ENCODE peak calls at places on chromosomes 13 and 19, in ten cellular contexts. Q, K, V, U, A, X, P, Y, I and F are unnamed samples.

GRCh38 chr19:18233224-18233825 is 7.1 kb upstream of the PDE4C start:
- DNase-seq in I (peak), Q (no peak), U (peak), V (no peak), Y (no peak), X (peak), K (peak), A (no peak), P (no peak), F (peak)

GRCh38 chr19:40802300-40803169 is 3.5 kb downstream of the EGLN2 start:
- DNase-seq in Y (peak), U (no peak), I (peak), V (no peak), P (no peak), K (peak), X (no peak), A (peak), Q (no peak), F (peak)

GRCh38 chr13:106561551-106562170 is 6.3 kb downstream of the ARGLU1 start:
- DNase-seq in I (no peak), Y (no peak), P (no peak), X (peak), Q (no peak), V (no peak), A (no peak), U (peak), K (no peak), F (no peak)

GRCh38 chr13:74871671-74872070 is 610.3 kb downstream of the TBC1D4 start:
- DNase-seq in X (peak), V (no peak), I (no peak), Y (no peak), P (no peak), A (no peak), Q (no peak), U (no peak), K (no peak), F (no peak)

GRCh38 chr13:24502567-24503375 is 9.8 kb downstream of the PARP4 start:
- DNase-seq in V (no peak), X (peak), A (no peak), P (no peak), Y (no peak), I (no peak), K (no peak), Q (no peak), U (no peak), F (no peak)

GRCh38 chr19:7970716-7971448 is 27.4 kb upstream of the TIMM44 start:
- DNase-seq in V (no peak), K (peak), Y (no peak), Q (no peak), A (no peak), U (peak), I (peak), P (peak), X (peak), F (no peak)

GRCh38 chr19:13689050-13689449 is 75.3 kb upstream of the MRI1 start:
- DNase-seq in V (no peak), X (peak), Q (no peak), U (no peak), A (no peak), Y (no peak), I (no peak), P (no peak), K (peak), F (no peak)

GRCh38 chr19:2374808-2375207 is 14.7 kb downstream of the TMPRSS9 start:
- DNase-seq in A (no peak), Q (no peak), P (no peak), I (no peak), X (no peak), K (no peak), U (no peak), V (no peak), Y (no peak), F (no peak)

GRCh38 chr19:40705362-40705651 is 11.4 kb downstream of the COQ8B start:
- DNase-seq in A (no peak), Q (no peak), P (no peak), K (no peak), V (no peak), X (no peak), I (no peak), U (no peak), Y (no peak), F (no peak)

GRCh38 chr13:38606697-38607096 is 80.2 kb upstream of the FREM2 start:
- DNase-seq in Q (no peak), U (no peak), P (no peak), K (no peak), A (no peak), V (no peak), Y (no peak), I (no peak), X (no peak), F (no peak)

GRCh38 chr19:47572635-47573034 is 313 bp downstream of the ZNF541 start:
- DNase-seq in U (no peak), X (no peak), K (no peak), Q (no peak), I (no peak), V (no peak), Y (no peak), P (no peak), A (no peak), F (no peak)

GRCh38 chr13:41577437-41577836 is 120.1 kb downstream of the RGCC start:
- DNase-seq in Q (no peak), K (no peak), P (no peak), A (no peak), U (no peak), X (no peak), I (peak), V (no peak), Y (peak), F (no peak)

GRCh38 chr19:18193388-18194207 is 580 bp downstream of the MPV17L2 start:
- DNase-seq in I (no peak), U (no peak), Q (no peak), P (no peak), X (peak), A (no peak), V (no peak), Y (peak), K (peak), F (peak)

GRCh38 chr13:24851546-24851945 is 87.6 kb downstream of the RNF17 start:
- DNase-seq in P (no peak), A (no peak), Q (no peak), X (no peak), V (no peak), K (no peak), Y (no peak), I (no peak), U (no peak), F (no peak)

GRCh38 chr19:1173160-1173844 is 766 bp downstream of the SBNO2 start:
- DNase-seq in K (peak), P (no peak), Y (peak), A (peak), I (peak), Q (no peak), X (no peak), U (no peak), V (no peak), F (no peak)

GRCh38 chr19:8324186-8325050 is 3.1 kb downstream of the RPS28 start:
- DNase-seq in X (no peak), I (no peak), U (no peak), Y (no peak), K (no peak), Q (no peak), P (no peak), V (no peak), A (no peak), F (no peak)

GRCh38 chr19:18168673-18169381 is 4.8 kb upstream of the IFI30 start:
- DNase-seq in Y (no peak), V (no peak), I (no peak), U (no peak), K (no peak), Q (no peak), X (no peak), P (no peak), A (no peak), F (no peak)

GRCh38 chr13:75870397-75870801 is 234.3 kb downstream of the LMO7 start:
- DNase-seq in K (peak), P (no peak), Q (peak), X (peak), I (peak), A (no peak), Y (no peak), U (no peak), V (no peak), F (no peak)

GRCh38 chr13:112583592-112584277 is 4.2 kb downstream of the TUBGCP3 start:
- DNase-seq in A (no peak), Q (no peak), P (no peak), Y (no peak), V (peak), K (no peak), I (peak), X (no peak), U (no peak), F (peak)

GRCh38 chr13:29924482-29924884 is 74.1 kb upstream of the UBL3 start:
- DNase-seq in A (no peak), K (no peak), V (no peak), Q (no peak), X (no peak), U (no peak), Y (no peak), P (no peak), I (no peak), F (no peak)

GRCh38 chr13:37074703-37075102 is 15.2 kb upstream of the SUPT20H start:
- DNase-seq in Y (no peak), A (no peak), K (no peak), V (no peak), I (no peak), X (peak), P (no peak), U (no peak), Q (no peak), F (no peak)

GRCh38 chr13:50129923-50130685 is 114.9 kb downstream of the KCNRG start:
- DNase-seq in K (no peak), Q (no peak), A (no peak), V (peak), X (no peak), Y (peak), U (no peak), I (no peak), P (no peak), F (peak)

GRCh38 chr13:113029487-113030258 is 60.7 kb downstream of the MCF2L start:
- DNase-seq in X (peak), V (no peak), A (no peak), I (peak), P (no peak), Y (no peak), U (peak), K (peak), Q (no peak), F (no peak)

GRCh38 chr13:61029064-61029463 is 386.6 kb downstream of the PCDH20 start:
- DNase-seq in P (no peak), Q (no peak), X (no peak), U (no peak), V (no peak), I (no peak), A (no peak), Y (no peak), K (no peak), F (no peak)

GRCh38 chr13:99190147-99190985 is 10.3 kb upstream of the UBAC2 start:
- DNase-seq in P (no peak), V (no peak), A (no peak), U (no peak), Q (no peak), I (no peak), X (no peak), Y (no peak), K (no peak), F (no peak)
- TF ChIP-seq POLR2AphosphoS5 in P (no peak), V (no peak), A (peak), U (no peak), Q (no peak), I (no peak), X (no peak), Y (no peak), K (no peak), F (no peak)

GRCh38 chr19:12665281-12665573 is 1.3 kb downstream of the MAN2B1 start:
- DNase-seq in I (peak), Y (no peak), P (no peak), Q (no peak), V (no peak), X (no peak), K (no peak), U (peak), A (no peak), F (peak)
- TF ChIP-seq POLR2AphosphoS5 in I (peak), Y (no peak), P (no peak), Q (no peak), V (no peak), X (no peak), K (no peak), U (peak), A (no peak), F (no peak)

GRCh38 chr19:20035935-20036334 is 3.4 kb downstream of the ZNF682 start:
- DNase-seq in X (no peak), U (no peak), V (no peak), Q (no peak), K (no peak), A (no peak), Y (no peak), I (no peak), P (no peak), F (no peak)
- TF ChIP-seq POLR2AphosphoS5 in X (no peak), U (no peak), V (no peak), Q (no peak), K (no peak), A (no peak), Y (no peak), I (no peak), P (no peak), F (no peak)

GRCh38 chr13:99566125-99567083 is 65.1 kb downstream of the TM9SF2 start:
- DNase-seq in Y (no peak), A (no peak), Q (no peak), X (no peak), K (no peak), U (peak), V (no peak), I (no peak), P (no peak), F (no peak)
- TF ChIP-seq POLR2AphosphoS5 in Y (no peak), A (no peak), Q (no peak), X (no peak), K (no peak), U (no peak), V (no peak), I (peak), P (no peak), F (no peak)

GRCh38 chr13:90591927-90592268 is 755.6 kb upstream of the MIR17HG start:
- DNase-seq in Q (no peak), I (no peak), X (no peak), Y (no peak), V (no peak), A (no peak), K (no peak), U (no peak), P (no peak), F (no peak)

GRCh38 chr13:90594694-90595093 is 752.8 kb upstream of the MIR17HG start:
- DNase-seq in K (no peak), I (no peak), X (no peak), A (no peak), P (no peak), Y (no peak), U (no peak), V (no peak), Q (no peak), F (no peak)

GRCh38 chr13:90591260-90591926 is 756.1 kb upstream of the MIR17HG start:
- DNase-seq in V (no peak), I (no peak), U (no peak), X (no peak), K (no peak), Q (no peak), P (no peak), A (no peak), Y (no peak), F (no peak)

DNA sequence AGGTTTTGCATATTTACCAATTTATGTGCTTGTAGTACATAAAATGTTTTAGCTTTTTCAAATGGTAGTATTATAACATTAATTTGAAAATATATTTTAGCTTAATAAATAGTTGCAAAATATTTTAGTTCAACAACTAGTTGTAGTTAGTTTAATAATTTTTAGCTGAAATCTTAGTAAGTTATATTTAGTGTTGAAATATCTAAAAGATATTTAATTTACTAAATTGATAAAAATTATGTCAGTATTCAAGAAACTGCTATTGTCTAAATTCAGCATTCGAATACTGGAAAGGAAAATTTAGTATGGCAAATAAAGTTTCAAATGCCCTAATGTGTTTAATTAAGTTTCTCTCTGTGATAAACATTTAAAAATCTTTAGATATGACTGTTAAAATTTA is 754.5 kb upstream of the MIR17HG start:
- DNase-seq in I (no peak), P (no peak), U (no peak), V (no peak), Y (no peak), K (no peak), A (no peak), X (no peak), Q (no peak), F (no peak)
- TF ChIP-seq POLR2AphosphoS5 in I (no peak), P (no peak), U (no peak), V (no peak), Y (no peak), K (no peak), A (no peak), X (no peak), Q (no peak), F (no peak)

DNA sequence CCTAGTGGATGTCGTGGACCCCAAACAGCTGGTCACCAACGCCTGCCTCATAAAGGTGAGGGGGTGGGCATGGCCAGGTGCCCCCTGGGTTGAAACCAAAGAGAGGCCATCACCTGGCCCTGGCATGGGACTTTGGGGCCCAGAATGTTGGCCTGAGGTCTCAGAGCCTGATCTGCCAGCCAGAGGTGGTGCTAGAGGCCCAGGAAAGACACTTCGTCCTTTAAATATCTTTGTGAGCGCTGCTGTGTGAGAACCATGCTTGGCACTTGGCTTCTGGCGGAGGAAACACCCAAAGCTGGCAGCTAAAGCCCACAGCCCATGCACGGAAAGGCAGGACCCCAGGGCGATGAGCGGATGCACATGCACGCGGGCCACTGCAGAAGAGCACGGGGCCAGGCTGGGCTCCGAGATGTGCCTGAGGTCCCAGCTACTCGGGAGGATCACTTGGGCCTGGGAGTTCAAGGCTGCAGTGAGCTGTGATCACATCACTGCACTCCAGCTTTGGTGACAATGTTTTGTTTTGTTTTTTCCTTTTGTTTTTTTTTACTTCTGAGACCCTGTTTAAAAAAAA is 4.3 kb upstream of the ADM5 start:
- DNase-seq in I (no peak), X (no peak), K (no peak), A (no peak), P (no peak), V (no peak), U (no peak), Y (no peak), Q (no peak), F (peak)
- TF ChIP-seq POLR2AphosphoS5 in I (no peak), X (no peak), K (no peak), A (no peak), P (no peak), V (no peak), U (peak), Y (no peak), Q (no peak), F (no peak)

DNA sequence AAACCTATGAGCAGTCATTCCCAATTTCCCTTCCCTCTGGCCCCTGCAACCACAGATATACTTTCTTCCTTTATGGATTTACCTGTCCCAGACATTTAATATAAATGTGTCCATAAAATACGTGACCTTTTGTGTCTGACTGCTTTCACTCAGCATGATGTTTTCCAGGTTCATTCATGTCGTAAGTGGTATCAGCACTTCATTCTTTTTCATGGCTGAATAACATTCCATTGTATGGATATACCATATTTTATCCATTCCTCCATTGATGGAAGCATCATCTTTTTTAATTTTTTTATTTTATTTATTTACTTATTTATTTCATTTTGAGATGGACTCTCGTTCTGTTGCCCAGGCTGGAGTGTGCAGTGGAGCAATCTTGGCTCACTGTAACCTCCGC is 8.0 kb upstream of the PPP6R1 start:
- DNase-seq in A (no peak), Q (no peak), U (no peak), I (no peak), K (no peak), V (no peak), P (no peak), X (no peak), Y (no peak), F (no peak)
- TF ChIP-seq POLR2AphosphoS5 in A (no peak), Q (no peak), U (no peak), I (no peak), K (no peak), V (no peak), P (no peak), X (no peak), Y (no peak), F (no peak)